ENCODE peak calls at places on chromosomes 13 and 19, in six cellular contexts. F is LNCaP clone FGC; N is hepatocyte; J is spleen; K is CD8-positive, alpha-beta memory T cell; V is GM12864. A is an unnamed sample.

GRCh38 chr13:103187621-103188020 is 121.4 kb upstream of the SLC10A2 start:
- DNase-seq in F (no peak), J (no peak), N (peak), V (no peak), K (no peak), A (no peak)

GRCh38 chr13:37526710-37527446 is 71.7 kb downstream of the POSTN start:
- DNase-seq in N (no peak), V (no peak), K (no peak), J (no peak), F (no peak), A (no peak)

GRCh38 chr13:25689539-25689938 is 317.8 kb downstream of the ATP8A2 start:
- DNase-seq in V (no peak), J (no peak), F (no peak), K (no peak), N (no peak), A (no peak)

GRCh38 chr13:32850311-32851052 is 165.7 kb upstream of the KL start:
- DNase-seq in J (no peak), K (no peak), N (no peak), V (no peak), F (no peak), A (no peak)

GRCh38 chr13:78897200-78897599 is 238.2 kb upstream of the OBI1 start:
- DNase-seq in J (no peak), V (no peak), K (no peak), F (no peak), N (no peak), A (no peak)

GRCh38 chr13:47220453-47221150 is 323.7 kb upstream of the HTR2A start:
- DNase-seq in F (no peak), J (no peak), V (no peak), K (no peak), N (no peak), A (no peak)

GRCh38 chr19:2021453-2022140 is 6.1 kb upstream of the BTBD2 start:
- DNase-seq in J (no peak), F (no peak), N (no peak), K (no peak), V (no peak), A (no peak)

GRCh38 chr13:33617055-33617454 is 200.9 kb upstream of the RFC3 start:
- DNase-seq in F (no peak), N (no peak), K (no peak), V (no peak), J (no peak), A (no peak)

GRCh38 chr19:3248728-3249315 is 24.4 kb downstream of the CELF5 start:
- DNase-seq in N (no peak), V (no peak), J (no peak), K (no peak), F (no peak), A (no peak)

GRCh38 chr19:38733493-38734175 is 10.6 kb downstream of the CAPN12 start:
- DNase-seq in F (no peak), J (no peak), N (peak), V (no peak), K (no peak), A (no peak)

GRCh38 chr19:38392707-38393308 is 4.3 kb downstream of the SPRED3 start:
- DNase-seq in F (no peak), K (no peak), N (peak), J (no peak), V (no peak), A (no peak)

GRCh38 chr13:49062297-49062896 is 86.7 kb downstream of the FNDC3A start:
- DNase-seq in J (no peak), V (no peak), F (no peak), N (no peak), K (no peak), A (no peak)

GRCh38 chr13:88014527-88014926 is 343.4 kb downstream of the SLITRK5 start:
- DNase-seq in N (no peak), J (no peak), K (no peak), F (no peak), V (no peak), A (no peak)

GRCh38 chr19:33388817-33389573 is 15.5 kb downstream of the CEBPG start:
- DNase-seq in F (no peak), K (no peak), N (no peak), J (no peak), V (no peak), A (no peak)

GRCh38 chr19:31257025-31257424 is 92.2 kb downstream of the TSHZ3 start:
- DNase-seq in V (no peak), F (no peak), K (no peak), N (no peak), J (no peak), A (no peak)

GRCh38 chr19:52748336-52748950 is 13.6 kb upstream of the ZNF611 start:
- DNase-seq in F (no peak), K (no peak), V (no peak), N (peak), J (no peak), A (peak)

GRCh38 chr13:100549316-100549715 is 39.3 kb downstream of the GGACT start:
- DNase-seq in V (no peak), K (no peak), N (no peak), F (no peak), J (no peak), A (no peak)

GRCh38 chr13:88005188-88005587 is 334.0 kb downstream of the SLITRK5 start:
- DNase-seq in V (no peak), K (no peak), J (no peak), F (no peak), N (no peak), A (no peak)

GRCh38 chr19:46785980-46786235 is 2.5 kb downstream of the SLC1A5 start:
- DNase-seq in J (no peak), F (no peak), V (no peak), N (no peak), K (no peak), A (no peak)

GRCh38 chr13:35961002-35961401 is 170.2 kb downstream of the DCLK1 start:
- DNase-seq in V (no peak), J (no peak), N (no peak), K (no peak), F (no peak), A (no peak)

GRCh38 chr19:40358773-40359172 is 10.3 kb downstream of the PLD3 start:
- DNase-seq in V (peak), F (no peak), N (no peak), K (no peak), J (no peak), A (no peak)

GRCh38 chr19:1968279-1969175 is 27.6 kb downstream of the CSNK1G2 start:
- DNase-seq in N (no peak), J (no peak), F (no peak), V (no peak), K (no peak), A (no peak)

GRCh38 chr19:40744554-40745401 is 5.5 kb downstream of the ACTMAP start:
- DNase-seq in N (peak), J (no peak), F (no peak), K (no peak), V (no peak), A (no peak)

GRCh38 chr19:52494518-52494917 is 33.0 kb upstream of the ZNF808 start:
- DNase-seq in F (no peak), V (no peak), K (no peak), J (no peak), N (no peak), A (no peak)

GRCh38 chr19:2476451-2477140 is 669 bp downstream of the GADD45B start:
- DNase-seq in J (peak), K (peak), V (no peak), F (no peak), N (peak), A (no peak)

GRCh38 chr13:30932481-30933333 is at the start of gene TEX26:
- DNase-seq in J (no peak), V (no peak), F (no peak), K (no peak), N (peak), A (no peak)

GRCh38 chr13:101231751-101232428 is 184.4 kb downstream of the NALCN start:
- DNase-seq in N (no peak), K (no peak), F (no peak), J (no peak), V (no peak), A (no peak)

DNA sequence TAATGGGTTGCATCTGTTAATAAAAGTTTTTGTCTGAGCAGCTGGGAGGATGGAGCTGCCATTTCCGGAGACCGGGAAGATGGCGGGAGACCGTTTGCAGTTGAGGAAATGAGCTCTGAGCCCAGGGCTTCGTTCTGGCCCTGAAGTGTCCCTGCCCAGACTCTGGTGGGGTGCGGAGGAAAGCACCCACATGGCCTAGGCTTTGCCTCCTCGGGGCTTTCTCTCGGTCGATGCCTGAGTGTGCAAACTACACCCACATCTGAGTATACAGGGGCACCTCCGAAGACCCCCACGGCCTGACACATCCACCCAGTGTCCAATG is 15.6 kb upstream of the NANOS3 start:
- DNase-seq in V (no peak), F (no peak), K (no peak), J (no peak), N (no peak), A (no peak)
- H3K4me3 ChIP-seq in V (peak), F (no peak), K (peak), J (peak), N (no peak), A (no peak)

GRCh38 chr19:45575216-45575615 is 9.4 kb downstream of the OPA3 start:
- DNase-seq in F (no peak), J (no peak), K (no peak), N (no peak), V (no peak), A (no peak)

GRCh38 chr19:45578861-45579260 is 5.7 kb downstream of the OPA3 start:
- DNase-seq in F (no peak), N (no peak), J (no peak), K (no peak), V (no peak), A (no peak)

GRCh38 chr19:45576682-45577081 is 7.9 kb downstream of the OPA3 start:
- DNase-seq in F (no peak), N (no peak), V (no peak), J (no peak), K (no peak), A (no peak)

GRCh38 chr19:45574526-45574925 is 10.1 kb downstream of the OPA3 start:
- DNase-seq in V (no peak), F (no peak), J (no peak), K (no peak), N (no peak), A (no peak)

DNA sequence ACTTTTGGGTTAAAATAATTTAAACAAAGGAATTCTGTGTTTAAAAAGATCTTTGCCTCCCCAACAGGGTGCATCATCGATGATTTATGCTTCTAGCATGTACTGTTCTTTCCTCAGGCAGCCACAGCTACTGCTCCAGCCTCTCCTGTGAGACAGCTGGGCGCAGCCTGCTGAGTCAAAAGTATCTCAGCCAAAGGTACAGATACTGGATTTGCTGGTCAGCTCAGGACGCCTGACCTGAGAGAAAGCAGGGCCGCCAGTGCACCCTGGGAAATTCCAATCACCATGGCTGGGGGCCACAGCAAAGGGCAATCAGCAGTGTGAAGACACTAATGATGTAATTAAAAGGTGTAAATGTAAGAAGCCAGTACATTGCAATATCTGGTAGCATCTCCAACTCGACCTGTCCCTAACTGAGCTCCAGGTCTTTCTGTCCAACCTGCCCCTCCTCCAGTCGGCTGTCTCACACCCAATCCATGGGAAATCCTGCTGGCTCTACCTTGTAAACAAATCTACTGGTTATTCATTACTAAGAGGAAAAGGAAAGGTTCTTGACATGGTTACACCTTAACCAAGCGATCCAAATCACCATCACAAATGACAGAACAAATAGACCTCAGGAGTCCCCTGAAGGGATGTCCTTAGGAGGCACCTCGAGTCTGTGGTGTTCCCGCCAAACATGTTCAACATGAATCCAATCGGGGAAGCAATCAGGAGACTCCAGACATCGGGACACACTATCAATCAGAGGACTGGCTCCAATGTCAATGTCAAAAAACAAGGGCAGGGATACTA is 7.3 kb downstream of the OPA3 start:
- DNase-seq in V (no peak), F (no peak), N (peak), J (no peak), K (no peak), A (no peak)
- H3K4me3 ChIP-seq in V (no peak), F (no peak), N (no peak), J (no peak), K (no peak), A (no peak)

GRCh38 chr13:24271611-24272451 is 37.5 kb upstream of the C1QTNF9 start:
- DNase-seq in J (peak), N (peak), K (peak), V (peak), F (peak), A (peak)
- H3K4me3 ChIP-seq in J (peak), N (no peak), K (peak), V (peak), F (peak), A (peak)

GRCh38 chr19:42424345-42424707 is 2.9 kb downstream of the LIPE start:
- DNase-seq in F (no peak), N (no peak), J (peak), V (no peak), K (no peak), A (no peak)
- H3K4me3 ChIP-seq in F (no peak), N (no peak), J (peak), V (no peak), K (peak), A (no peak)

GRCh38 chr13:97131447-97131846 is 90.7 kb upstream of the MBNL2 start:
- DNase-seq in F (no peak), N (no peak), K (no peak), J (no peak), V (no peak), A (no peak)
- H3K4me3 ChIP-seq in F (no peak), N (no peak), K (no peak), J (no peak), V (no peak), A (no peak)

DNA sequence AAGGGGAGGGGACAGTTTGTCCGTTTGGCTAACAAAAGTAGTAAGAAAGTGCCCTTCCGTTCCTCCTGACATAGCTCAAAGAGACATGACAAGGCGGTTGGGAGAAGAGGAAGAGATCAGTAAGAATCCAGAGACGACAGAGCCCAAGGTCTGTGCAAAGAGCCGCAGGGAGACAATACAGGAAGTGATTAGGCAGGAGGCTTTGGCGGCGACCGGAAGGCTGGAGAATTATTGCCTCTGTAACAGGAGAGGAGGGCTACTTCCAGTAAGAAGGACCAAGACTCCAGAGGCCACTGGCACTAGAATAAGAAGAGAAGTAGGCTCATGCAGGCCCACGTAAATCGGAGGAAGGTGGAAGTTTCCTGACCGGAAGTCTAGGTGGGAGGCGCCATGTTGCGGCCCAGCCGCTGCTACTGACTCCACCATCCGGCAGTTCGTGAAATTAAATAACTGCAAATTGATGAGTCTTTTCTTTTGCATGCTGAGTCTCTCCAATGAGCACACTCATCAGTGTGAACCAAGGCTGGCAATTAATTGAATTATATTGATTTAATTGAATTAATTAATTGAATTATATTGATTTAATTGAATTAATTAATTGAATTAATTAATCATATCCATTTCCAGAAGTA is 9.9 kb downstream of the RFX2 start:
- DNase-seq in K (no peak), J (peak), F (no peak), V (no peak), N (no peak), A (no peak)
- H3K4me3 ChIP-seq in K (peak), J (no peak), F (no peak), V (no peak), N (no peak), A (no peak)

DNA sequence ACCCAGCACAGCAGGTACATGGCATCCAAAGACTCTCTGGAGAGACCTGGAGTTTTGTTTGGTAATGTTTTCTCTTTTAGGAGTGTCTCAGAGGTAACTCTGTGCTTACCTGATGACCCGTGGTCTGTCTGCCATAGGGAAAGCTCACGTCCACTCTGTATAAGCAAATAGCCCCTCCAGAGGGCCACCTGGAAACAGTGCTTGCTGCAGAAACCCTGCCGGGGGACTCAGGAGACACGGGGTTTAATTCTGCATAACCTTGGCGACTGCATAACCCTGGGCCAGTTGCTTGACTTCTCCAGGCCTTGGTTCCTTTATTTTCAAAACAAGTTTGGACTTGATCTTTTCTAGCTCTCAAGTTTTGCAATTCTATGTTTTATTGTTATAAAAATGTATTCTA is 187.2 kb upstream of the SOX1 start:
- DNase-seq in N (no peak), J (no peak), K (no peak), F (no peak), V (no peak), A (no peak)
- H3K4me3 ChIP-seq in N (no peak), J (no peak), K (no peak), F (no peak), V (no peak), A (no peak)

GRCh38 chr13:114113961-114114360 is 18.5 kb downstream of the RASA3 start:
- DNase-seq in V (no peak), F (no peak), J (peak), K (no peak), N (no peak), A (no peak)
- H3K4me3 ChIP-seq in V (no peak), F (no peak), J (no peak), K (no peak), N (no peak), A (no peak)

GRCh38 chr13:99297330-99297729 is 9.9 kb downstream of the GPR183 start:
- DNase-seq in K (no peak), F (no peak), N (no peak), V (no peak), J (no peak), A (no peak)
- H3K4me3 ChIP-seq in K (peak), F (no peak), N (no peak), V (no peak), J (no peak), A (no peak)